ENCODE peak calls at places on chromosomes 2 and 18, in six cellular contexts. P is cardiac muscle cell, B is lower lobe of right lung, E is tibial artery, U is OCI-LY7, H is NT2/D1. G is an unnamed sample.

GRCh38 chr2:241008711-241009121 is 10.3 kb downstream of the SNED1 start:
- DNase-seq in P (no peak), B (no peak), E (no peak), U (no peak), H (no peak), G (peak; percentile 43)

GRCh38 chr2:75146903-75147332 is 52.4 kb downstream of the TACR1 start:
- DNase-seq in P (peak; percentile 82), B (no peak), E (no peak), U (no peak), H (no peak), G (no peak)

GRCh38 chr2:222862068-222862914 is 1.5 kb downstream of the ACSL3 start:
- DNase-seq in P (peak; percentile 61), B (no peak), E (no peak), U (peak; percentile 13), H (no peak), G (no peak)

GRCh38 chr18:37577051-37577611 is 11.5 kb upstream of the CELF4 start:
- DNase-seq in P (peak; percentile 71), B (no peak), E (no peak), U (no peak), H (peak; percentile 85), G (no peak)

GRCh38 chr2:231884438-231885140 is 41.6 kb downstream of the NPPC start:
- DNase-seq in P (no peak), B (no peak), E (no peak), U (no peak), H (no peak), G (no peak)

GRCh38 chr18:74501386-74501785 is 5.2 kb downstream of the CNDP2 start:
- DNase-seq in P (no peak), B (no peak), E (peak; percentile 15), U (no peak), H (no peak), G (no peak)

GRCh38 chr2:3500326-3500899 is 18.9 kb downstream of the ADI1 start:
- DNase-seq in P (no peak), B (no peak), E (no peak), U (no peak), H (no peak), G (peak; percentile 55)

GRCh38 chr2:64737547-64737946 is 83.8 kb upstream of the SERTAD2 start:
- DNase-seq in P (no peak), B (no peak), E (no peak), U (no peak), H (no peak), G (no peak)

GRCh38 chr18:44917184-44917864 is 236.6 kb downstream of the SETBP1 start:
- DNase-seq in P (no peak), B (no peak), E (no peak), U (no peak), H (no peak), G (no peak)

GRCh38 chr18:63267990-63268721 is 51.4 kb downstream of the BCL2 start:
- DNase-seq in P (peak; percentile 18), B (no peak), E (no peak), U (no peak), H (no peak), G (no peak)

GRCh38 chr2:74077636-74078035 is 70.1 kb downstream of the BOLA3 start:
- DNase-seq in P (peak; percentile 10), B (no peak), E (no peak), U (no peak), H (no peak), G (no peak)
- H3K4me3 ChIP-seq in P (no peak overlapping the region), B (no peak overlapping the region), E (no peak overlapping the region), U (no peak overlapping the region), H (no peak overlapping the region), G (no peak overlapping the region)

GRCh38 chr2:8258406-8258805 is 423.4 kb upstream of the ID2 start:
- DNase-seq in P (no peak), B (no peak), E (no peak), U (no peak), H (no peak), G (no peak)
- H3K4me1 ChIP-seq in P (peaks cover 2% of the 10 kb centered on the region), B (no peaks in the 10 kb centered on the region), E (no peaks in the 10 kb centered on the region), U (peaks cover 5% of the 10 kb centered on the region), H (peaks cover under 1% of the 10 kb centered on the region), G (no peaks in the 10 kb centered on the region)

DNA sequence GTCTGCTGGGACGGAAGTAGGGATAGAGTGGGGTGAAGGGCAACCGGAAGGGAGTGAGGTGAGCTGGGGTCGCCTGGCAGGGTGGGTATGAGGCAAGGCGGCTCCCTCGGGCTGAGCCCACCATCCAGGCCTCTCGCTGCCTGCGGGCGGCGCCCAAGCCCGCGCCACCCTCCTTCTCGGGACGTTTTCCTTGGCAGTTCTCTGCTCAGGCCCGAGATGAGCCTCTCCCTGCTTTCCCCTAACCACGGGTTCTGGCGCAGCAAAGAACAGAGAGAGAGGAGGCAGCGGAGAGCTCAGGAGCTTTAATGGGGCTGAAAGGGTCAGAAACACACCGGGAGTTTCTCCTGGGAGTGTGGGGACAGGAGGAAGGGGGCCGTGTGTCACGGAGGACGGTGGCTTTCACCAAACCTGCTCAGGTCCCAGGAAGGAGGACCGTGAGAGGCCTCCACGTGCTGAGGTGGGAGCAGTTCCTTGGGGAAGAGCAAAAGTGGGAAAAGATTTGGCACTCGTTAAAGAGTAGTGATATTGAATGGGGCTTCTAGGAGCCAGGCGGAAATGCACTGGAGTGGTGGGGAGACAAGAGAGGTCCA is 4.1 kb downstream of the FEV start:
- DNase-seq in P (no peak), B (no peak), E (no peak), U (no peak), H (no peak), G (no peak)
- H3K4me3 ChIP-seq in P (no peak overlapping the region), B (no peak overlapping the region), E (peak overlapping the region; percentile 41), U (no peak overlapping the region), H (peak overlapping the region; percentile 22), G (no peak overlapping the region)

GRCh38 chr18:8826514-8826913 is 121.2 kb downstream of the MTCL1 start:
- DNase-seq in P (no peak), B (no peak), E (no peak), U (no peak), H (no peak), G (no peak)

GRCh38 chr18:8824846-8825245 is 119.5 kb downstream of the MTCL1 start:
- DNase-seq in P (no peak), B (no peak), E (no peak), U (no peak), H (no peak), G (no peak)

GRCh38 chr18:8826971-8827370 is 121.6 kb downstream of the MTCL1 start:
- DNase-seq in P (no peak), B (no peak), E (no peak), U (no peak), H (no peak), G (no peak)

GRCh38 chr18:8825273-8825672 is 119.9 kb downstream of the MTCL1 start:
- DNase-seq in P (no peak), B (no peak), E (no peak), U (no peak), H (no peak), G (no peak)

GRCh38 chr18:8825729-8826375 is 120.5 kb downstream of the MTCL1 start:
- DNase-seq in P (no peak), B (no peak), E (no peak), U (no peak), H (no peak), G (no peak)
- H3K4me1 ChIP-seq in P (no peaks in the 10 kb centered on the region), B (no peaks in the 10 kb centered on the region), E (no peaks in the 10 kb centered on the region), U (no peaks in the 10 kb centered on the region), H (peaks cover 7% of the 10 kb centered on the region), G (peaks cover 20% of the 10 kb centered on the region)

DNA sequence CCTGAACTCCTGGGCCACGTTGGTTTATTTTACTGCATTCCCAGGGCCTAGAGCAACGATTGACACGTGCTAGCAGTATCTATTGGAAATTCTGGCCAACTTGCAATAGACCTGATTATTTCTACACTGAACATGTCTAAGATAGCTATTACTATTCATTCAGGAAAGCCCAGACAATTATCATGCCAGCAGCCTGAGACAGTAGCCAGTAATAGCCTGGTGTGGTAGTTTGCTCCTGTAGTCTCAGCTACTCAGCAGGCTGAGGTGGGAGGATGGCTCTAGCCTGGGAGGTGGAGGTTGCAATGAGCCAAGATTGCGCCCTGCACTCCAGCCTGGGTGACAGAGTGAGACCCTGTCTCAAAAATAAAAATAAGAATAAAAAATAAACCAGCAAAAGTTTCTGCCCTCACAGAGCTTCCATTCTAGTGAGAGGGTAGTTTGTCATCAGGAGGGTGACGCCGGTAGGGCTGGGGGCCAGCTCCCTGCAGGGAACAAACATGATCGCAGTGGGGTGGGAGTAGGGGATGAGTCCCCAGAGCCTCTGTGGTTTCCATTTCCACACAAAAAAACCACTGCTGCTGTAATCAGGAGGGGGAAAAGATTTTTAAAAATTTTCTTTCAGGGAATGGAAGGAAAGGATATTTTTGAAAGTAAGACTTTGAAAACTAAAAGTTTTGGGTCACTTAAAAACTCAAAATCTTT is 4.3 kb downstream of the CASP8 start:
- DNase-seq in P (no peak), B (no peak), E (no peak), U (no peak), H (no peak), G (no peak)
- H3K4me3 ChIP-seq in P (no peak overlapping the region), B (no peak overlapping the region), E (no peak overlapping the region), U (no peak overlapping the region), H (no peak overlapping the region), G (no peak overlapping the region)

GRCh38 chr2:134392689-134393476 is 139.0 kb downstream of the MGAT5 start:
- DNase-seq in P (peak; percentile 42), B (no peak), E (no peak), U (no peak), H (no peak), G (no peak)

GRCh38 chr2:134389331-134389835 is 135.5 kb downstream of the MGAT5 start:
- DNase-seq in P (no peak), B (no peak), E (no peak), U (no peak), H (no peak), G (no peak)

GRCh38 chr2:134395779-134396178 is 141.9 kb downstream of the MGAT5 start:
- DNase-seq in P (no peak), B (no peak), E (no peak), U (no peak), H (no peak), G (no peak)

GRCh38 chr2:134396493-134396892 is 142.6 kb downstream of the MGAT5 start:
- DNase-seq in P (no peak), B (no peak), E (no peak), U (no peak), H (no peak), G (no peak)

DNA sequence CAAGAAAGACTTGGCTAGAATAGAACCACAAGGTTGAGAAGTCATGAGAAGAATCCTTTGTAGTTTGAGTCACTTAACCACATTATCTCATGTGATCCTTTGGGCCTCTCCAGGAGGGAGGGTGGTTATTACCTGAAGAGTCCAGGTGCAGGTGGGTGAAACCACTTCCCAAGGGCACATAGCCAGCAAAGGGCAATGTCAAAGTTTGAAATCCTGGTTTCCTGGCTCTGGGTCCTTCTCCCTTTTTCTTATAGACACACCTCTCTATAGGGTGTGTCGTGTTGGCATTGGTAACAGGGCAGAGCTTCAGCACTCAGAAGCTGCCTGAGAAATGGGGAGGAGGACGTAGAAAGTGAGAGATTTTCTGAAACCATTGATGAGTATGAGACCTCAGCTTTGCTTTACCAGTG is 137.9 kb downstream of the MGAT5 start:
- DNase-seq in P (no peak), B (no peak), E (no peak), U (no peak), H (no peak), G (no peak)
- H3K4me1 ChIP-seq in P (no peaks in the 10 kb centered on the region), B (no peaks in the 10 kb centered on the region), E (peaks cover 15% of the 10 kb centered on the region), U (peaks cover 19% of the 10 kb centered on the region), H (no peaks in the 10 kb centered on the region), G (peaks cover 23% of the 10 kb centered on the region)

GRCh38 chr18:21243041-21243431 is 1.0 kb downstream of the GREB1L start:
- DNase-seq in P (peak; percentile 10), B (no peak), E (no peak), U (no peak), H (no peak), G (no peak)
- H3K4me3 ChIP-seq in P (peak overlapping the region; percentile 84), B (peak overlapping the region; percentile 57), E (peak overlapping the region; percentile 77), U (no peak overlapping the region), H (peak overlapping the region; percentile 62), G (peak overlapping the region; percentile 57)

G was measured in right atrium auricular region.